ENCODE peak calls at places on chromosome 6, in nine cellular contexts. One of them, this sample, is unnamed.

GRCh38 chr6:52558266-52559000 is 18.4 kb downstream of the TRAM2 start:
- DNase-seq in upper lobe of left lung: no peak
- DNase-seq in sigmoid colon: no peak
- DNase-seq in HepG2: no peak
- DNase-seq in prostate gland: no peak
- DNase-seq in Panc1: no peak
- DNase-seq in HCT116: no peak
- DNase-seq in breast epithelium: no peak
- DNase-seq in suprapubic skin: no peak
- DNase-seq in this sample: no peak

GRCh38 chr6:63307581-63308246 is 12.1 kb downstream of the LGSN start:
- DNase-seq in HepG2: peak; percentile 72
- DNase-seq in upper lobe of left lung: no peak
- DNase-seq in sigmoid colon: no peak
- DNase-seq in Panc1: peak; percentile 51
- DNase-seq in HCT116: peak; percentile 47
- DNase-seq in prostate gland: no peak
- DNase-seq in suprapubic skin: no peak
- DNase-seq in breast epithelium: no peak
- DNase-seq in this sample: no peak

GRCh38 chr6:130756836-130757235 is 70.4 kb upstream of the SMLR1 start:
- DNase-seq in HCT116: no peak
- DNase-seq in Panc1: no peak
- DNase-seq in prostate gland: no peak
- DNase-seq in HepG2: no peak
- DNase-seq in breast epithelium: no peak
- DNase-seq in sigmoid colon: no peak
- DNase-seq in suprapubic skin: no peak
- DNase-seq in upper lobe of left lung: no peak
- DNase-seq in this sample: no peak

GRCh38 chr6:38432479-38432878 is 207.2 kb downstream of the BTBD9 start:
- DNase-seq in sigmoid colon: no peak
- DNase-seq in HCT116: no peak
- DNase-seq in prostate gland: no peak
- DNase-seq in breast epithelium: no peak
- DNase-seq in upper lobe of left lung: no peak
- DNase-seq in Panc1: no peak
- DNase-seq in HepG2: no peak
- DNase-seq in suprapubic skin: no peak
- DNase-seq in this sample: no peak

GRCh38 chr6:70551566-70551965 is 15.2 kb upstream of the SDHAF4 start:
- DNase-seq in prostate gland: no peak
- DNase-seq in HepG2: no peak
- DNase-seq in sigmoid colon: no peak
- DNase-seq in suprapubic skin: no peak
- DNase-seq in HCT116: no peak
- DNase-seq in Panc1: no peak
- DNase-seq in upper lobe of left lung: no peak
- DNase-seq in breast epithelium: no peak
- DNase-seq in this sample: no peak

GRCh38 chr6:152472325-152472724 is 164.8 kb downstream of the SYNE1 start:
- DNase-seq in HCT116: no peak
- DNase-seq in breast epithelium: no peak
- DNase-seq in suprapubic skin: no peak
- DNase-seq in sigmoid colon: no peak
- DNase-seq in Panc1: no peak
- DNase-seq in prostate gland: no peak
- DNase-seq in upper lobe of left lung: no peak
- DNase-seq in HepG2: no peak
- DNase-seq in this sample: no peak

GRCh38 chr6:150261997-150262396 is 106.8 kb upstream of the IYD start:
- DNase-seq in upper lobe of left lung: no peak
- DNase-seq in breast epithelium: no peak
- DNase-seq in HCT116: no peak
- DNase-seq in Panc1: no peak
- DNase-seq in HepG2: no peak
- DNase-seq in sigmoid colon: no peak
- DNase-seq in prostate gland: no peak
- DNase-seq in suprapubic skin: no peak
- DNase-seq in this sample: no peak

GRCh38 chr6:17601389-17601703 is 1.2 kb downstream of the FAM8A1 start:
- DNase-seq in Panc1: no peak
- DNase-seq in upper lobe of left lung: no peak
- DNase-seq in HepG2: no peak
- DNase-seq in HCT116: no peak
- DNase-seq in suprapubic skin: no peak
- DNase-seq in prostate gland: no peak
- DNase-seq in breast epithelium: no peak
- DNase-seq in sigmoid colon: no peak
- DNase-seq in this sample: no peak

DNA sequence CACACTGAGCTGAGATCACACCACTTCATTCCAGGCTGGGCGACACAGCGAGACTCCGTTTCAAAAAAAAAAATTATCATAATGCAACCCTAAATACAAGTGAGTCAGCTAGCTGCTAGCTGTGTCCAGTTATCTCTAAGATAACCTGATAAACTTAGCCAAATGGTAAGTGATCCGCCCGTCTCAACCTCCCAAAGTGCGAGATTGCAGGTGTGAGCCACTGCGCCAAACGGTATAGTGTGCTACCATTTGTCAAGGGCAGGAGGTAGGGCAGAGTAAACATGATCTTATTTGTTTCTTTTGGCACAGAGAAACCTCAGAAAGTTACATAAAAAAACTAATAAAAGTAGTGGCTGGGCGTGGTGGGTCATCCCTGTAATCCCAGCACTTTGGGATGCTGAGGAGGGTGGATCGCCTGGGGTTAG is 4.7 kb upstream of the C6orf132 start:
- DNase-seq in sigmoid colon: no peak
- DNase-seq in breast epithelium: no peak
- DNase-seq in suprapubic skin: no peak
- DNase-seq in Panc1: no peak
- DNase-seq in HCT116: no peak
- DNase-seq in upper lobe of left lung: no peak
- DNase-seq in prostate gland: peak; percentile 43
- DNase-seq in HepG2: no peak
- DNase-seq in this sample: no peak
- TF ChIP-seq POLR2AphosphoS5 in sigmoid colon: no peak
- TF ChIP-seq POLR2AphosphoS5 in breast epithelium: no peak
- TF ChIP-seq POLR2AphosphoS5 in suprapubic skin: no peak
- TF ChIP-seq POLR2AphosphoS5 in Panc1: no peak
- TF ChIP-seq POLR2AphosphoS5 in HCT116: no peak
- TF ChIP-seq POLR2AphosphoS5 in upper lobe of left lung: no peak
- TF ChIP-seq POLR2AphosphoS5 in prostate gland: peak; percentile 73
- TF ChIP-seq POLR2AphosphoS5 in HepG2: no peak
- TF ChIP-seq POLR2AphosphoS5 in this sample: no peak

GRCh38 chr6:88167625-88167937 is 1.4 kb upstream of the CNR1 start:
- DNase-seq in sigmoid colon: no peak
- DNase-seq in HCT116: no peak
- DNase-seq in upper lobe of left lung: no peak
- DNase-seq in suprapubic skin: no peak
- DNase-seq in Panc1: no peak
- DNase-seq in breast epithelium: no peak
- DNase-seq in HepG2: no peak
- DNase-seq in prostate gland: no peak
- DNase-seq in this sample: no peak
- H3K4me3 ChIP-seq in sigmoid colon: peak overlapping the region; percentile 69
- H3K4me3 ChIP-seq in HCT116: no peak overlapping the region
- H3K4me3 ChIP-seq in upper lobe of left lung: peak overlapping the region; percentile 61
- H3K4me3 ChIP-seq in suprapubic skin: peak overlapping the region; percentile 67
- H3K4me3 ChIP-seq in Panc1: no peak overlapping the region
- H3K4me3 ChIP-seq in breast epithelium: peak overlapping the region; percentile 80
- H3K4me3 ChIP-seq in HepG2: no peak overlapping the region
- H3K4me3 ChIP-seq in prostate gland: no peak overlapping the region
- H3K4me3 ChIP-seq in this sample: peak overlapping the region; percentile 46

GRCh38 chr6:108621117-108621516 is 60.4 kb downstream of the FOXO3 start:
- DNase-seq in HepG2: no peak
- DNase-seq in breast epithelium: no peak
- DNase-seq in prostate gland: no peak
- DNase-seq in upper lobe of left lung: peak; percentile 48
- DNase-seq in sigmoid colon: peak; percentile 72
- DNase-seq in Panc1: peak; percentile 36
- DNase-seq in suprapubic skin: no peak
- DNase-seq in HCT116: peak; percentile 23
- DNase-seq in this sample: no peak
- TF ChIP-seq POLR2AphosphoS5 in HepG2: no peak
- TF ChIP-seq POLR2AphosphoS5 in breast epithelium: no peak
- TF ChIP-seq POLR2AphosphoS5 in prostate gland: no peak
- TF ChIP-seq POLR2AphosphoS5 in upper lobe of left lung: peak; percentile 34
- TF ChIP-seq POLR2AphosphoS5 in sigmoid colon: no peak
- TF ChIP-seq POLR2AphosphoS5 in Panc1: no peak
- TF ChIP-seq POLR2AphosphoS5 in suprapubic skin: no peak
- TF ChIP-seq POLR2AphosphoS5 in HCT116: no peak
- TF ChIP-seq POLR2AphosphoS5 in this sample: peak; percentile 18

DNA sequence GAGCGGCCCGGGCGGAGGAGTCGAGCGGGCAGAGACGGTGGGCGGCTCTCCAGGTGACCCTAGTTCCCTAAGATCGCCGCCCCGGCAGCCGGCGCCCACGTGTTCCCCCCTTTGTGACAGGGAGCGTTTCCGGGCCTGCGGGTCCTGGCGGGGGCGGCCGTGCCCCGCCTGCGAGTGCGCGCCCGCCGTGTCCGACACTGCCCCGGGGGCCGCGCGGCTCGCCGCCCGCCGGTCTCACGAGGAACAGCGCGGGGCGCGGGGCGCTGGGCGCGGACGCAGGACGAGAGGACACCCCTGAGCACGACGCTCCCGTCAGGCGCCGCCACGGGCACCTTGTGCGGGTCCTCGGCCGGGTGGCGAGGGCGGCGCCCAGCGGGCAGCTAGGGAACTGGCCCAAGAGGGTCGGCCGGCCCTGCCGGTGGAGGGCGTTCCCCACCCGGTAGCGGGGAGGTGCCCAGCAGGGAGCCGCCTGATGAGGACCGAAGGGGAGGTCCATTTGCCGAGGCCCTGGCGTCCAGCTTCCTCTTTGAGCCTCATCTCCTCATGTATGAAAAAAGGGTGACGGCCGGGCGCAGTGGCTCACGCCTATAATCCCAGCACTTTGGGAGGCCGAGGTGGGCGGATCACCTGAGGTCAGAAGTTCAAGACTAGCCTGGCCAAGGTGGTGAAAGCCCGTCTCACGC is at the start of gene VARS1:
- DNase-seq in suprapubic skin: peak; percentile 97
- DNase-seq in sigmoid colon: peak; percentile 96
- DNase-seq in HepG2: peak; percentile 90
- DNase-seq in HCT116: peak; percentile 82
- DNase-seq in prostate gland: peak; percentile 84
- DNase-seq in upper lobe of left lung: peak; percentile 97
- DNase-seq in Panc1: no peak
- DNase-seq in breast epithelium: peak; percentile 89
- DNase-seq in this sample: peak; percentile 99
- H3K4me3 ChIP-seq in suprapubic skin: peak within 1 kb of the TSS; percentile 70
- H3K4me3 ChIP-seq in sigmoid colon: peak within 1 kb of the TSS; percentile 86
- H3K4me3 ChIP-seq in HepG2: peak within 1 kb of the TSS; percentile 89
- H3K4me3 ChIP-seq in HCT116: peak within 1 kb of the TSS; percentile 93
- H3K4me3 ChIP-seq in prostate gland: peak within 1 kb of the TSS; percentile 92
- H3K4me3 ChIP-seq in upper lobe of left lung: peak within 1 kb of the TSS; percentile 100
- H3K4me3 ChIP-seq in Panc1: peak within 1 kb of the TSS; percentile 92
- H3K4me3 ChIP-seq in breast epithelium: peak within 1 kb of the TSS; percentile 88
- H3K4me3 ChIP-seq in this sample: peak within 1 kb of the TSS; percentile 89